ENCODE peak calls at places on chromosomes 3 and 15, in seven cellular contexts. U, T, V, N, B, W and Z are unnamed samples.

GRCh38 chr15:25701716-25702465 is 161.2 kb downstream of the ATP10A start:
- DNase-seq in B (no peak), T (no peak), W (peak), U (peak), N (no peak), V (no peak), Z (no peak)

GRCh38 chr15:97425596-97425995 is 534.9 kb upstream of the ARRDC4 start:
- DNase-seq in T (no peak), B (no peak), N (no peak), V (no peak), U (no peak), W (no peak), Z (no peak)

GRCh38 chr3:141491081-141491480 is 4.3 kb downstream of the RASA2 start:
- DNase-seq in B (no peak), W (no peak), T (no peak), N (no peak), V (no peak), U (no peak), Z (no peak)

GRCh38 chr3:102225407-102226132 is 209.2 kb upstream of the ZPLD1 start:
- DNase-seq in V (no peak), N (peak), B (no peak), U (peak), W (no peak), T (no peak), Z (no peak)

GRCh38 chr3:1350885-1351284 is 258.1 kb downstream of the CNTN6 start:
- DNase-seq in W (no peak), U (no peak), B (no peak), N (no peak), V (no peak), T (no peak), Z (no peak)

GRCh38 chr3:196322-197153 is at the start of gene CHL1:
- DNase-seq in W (peak), T (no peak), U (no peak), N (peak), V (no peak), B (peak), Z (no peak)

GRCh38 chr3:40690696-40691597 is 166.2 kb downstream of the ZNF621 start:
- DNase-seq in V (peak), W (no peak), N (peak), B (peak), T (peak), U (no peak), Z (peak)

GRCh38 chr15:68930268-68931022 is at the start of gene SPESP1:
- DNase-seq in W (peak), B (peak), U (peak), V (peak), T (peak), N (peak), Z (no peak)

GRCh38 chr3:37526511-37526910 is 335.2 kb upstream of the CTDSPL start:
- DNase-seq in U (peak), V (peak), T (no peak), N (peak), B (peak), W (no peak), Z (no peak)

GRCh38 chr3:172129868-172130751 is 90.7 kb downstream of the FNDC3B start:
- DNase-seq in B (peak), N (peak), V (peak), T (peak), W (peak), U (peak), Z (peak)

GRCh38 chr3:171526869-171527268 is 66.7 kb upstream of the TNIK start:
- DNase-seq in V (no peak), W (no peak), U (peak), T (no peak), B (no peak), N (no peak), Z (no peak)

GRCh38 chr3:52237659-52238172 is 1.2 kb downstream of the TWF2 start:
- DNase-seq in N (peak), V (peak), W (peak), T (peak), B (peak), U (peak), Z (no peak)

DNA sequence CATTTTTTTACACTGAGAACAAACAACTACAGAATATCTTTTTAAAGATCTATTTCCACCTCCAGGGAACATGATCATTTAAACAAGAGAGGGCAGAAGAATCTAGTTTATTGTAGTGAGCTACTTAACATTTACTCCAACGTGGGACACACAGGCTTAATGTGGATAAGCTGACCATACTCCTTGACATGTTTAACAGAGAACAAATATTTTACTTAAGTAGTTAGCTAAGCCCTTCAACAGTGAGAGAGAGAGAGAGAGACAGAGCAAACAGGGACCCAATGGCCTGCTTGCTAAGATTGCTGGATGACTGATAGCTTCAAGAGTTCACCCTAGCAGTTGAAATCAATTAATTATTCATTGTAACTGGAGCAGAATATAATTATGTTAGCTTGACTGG is 158.6 kb downstream of the ADAM10 start:
- DNase-seq in V (no peak), U (no peak), W (no peak), B (no peak), N (no peak), T (no peak), Z (no peak)
- H3K4me3 ChIP-seq in V (no peak), U (no peak), W (no peak), B (no peak), N (no peak), T (no peak), Z (no peak)

GRCh38 chr3:111713833-111714232 is 118.7 kb upstream of the ZBED2 start:
- DNase-seq in U (no peak), N (no peak), B (no peak), W (no peak), T (no peak), V (no peak), Z (no peak)
- TF ChIP-seq POLR2A in U (no peak), N (no peak), B (no peak), W (no peak), T (no peak), V (no peak), Z (no peak)

DNA sequence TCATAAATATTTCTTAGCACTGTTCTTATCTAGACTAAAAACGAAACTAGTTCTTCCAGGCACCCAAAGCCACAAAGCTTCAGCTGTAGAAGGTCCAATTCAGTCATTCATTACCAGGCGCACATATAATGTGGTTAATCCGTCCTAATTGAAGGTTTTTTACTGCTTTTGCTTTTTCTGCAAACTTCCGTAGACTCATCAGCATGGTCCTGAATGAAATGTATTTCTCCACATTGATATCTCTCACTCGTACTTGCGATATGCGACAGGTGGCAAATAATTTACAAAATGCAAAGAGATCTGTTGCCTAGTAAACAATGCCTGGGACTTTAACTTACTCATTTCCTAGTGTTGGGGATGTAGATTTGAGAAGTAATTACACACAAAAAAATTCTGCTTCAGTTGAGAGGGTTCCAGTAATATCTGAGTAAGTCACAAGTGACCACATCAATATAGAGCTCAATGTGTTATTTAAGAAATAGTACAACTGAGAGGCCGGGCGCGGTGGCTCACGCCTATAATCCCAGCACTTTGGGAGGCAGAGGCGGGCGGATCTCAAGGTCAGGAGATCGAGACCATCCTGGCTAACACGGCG is 75.0 kb upstream of the MBNL1 start:
- DNase-seq in W (peak), N (no peak), U (no peak), B (no peak), V (no peak), T (no peak), Z (no peak)
- H3K4me3 ChIP-seq in W (peak), N (no peak), U (no peak), B (no peak), V (no peak), T (peak), Z (peak)

DNA sequence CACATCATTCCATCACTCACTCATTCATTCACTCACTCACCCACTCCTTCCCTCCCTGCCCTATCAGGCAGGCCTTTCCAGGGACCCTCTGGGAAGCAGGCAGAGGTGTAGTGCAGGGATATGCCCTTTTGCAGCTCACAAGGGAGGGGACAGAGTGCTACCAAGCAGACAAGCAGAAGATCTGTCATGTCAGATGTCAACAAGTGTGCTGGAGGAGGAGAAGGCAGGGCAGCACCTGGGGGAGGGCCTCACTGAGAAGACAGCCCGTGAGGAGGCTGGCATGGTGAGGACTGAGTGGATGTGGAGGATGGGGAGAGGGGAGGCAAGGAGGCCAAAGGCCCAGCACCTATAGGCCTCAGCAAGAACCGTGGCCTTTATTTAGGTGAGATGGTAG is 15.3 kb downstream of the ABTB1 start:
- DNase-seq in W (no peak), U (no peak), V (peak), B (peak), N (no peak), T (no peak), Z (no peak)
- TF ChIP-seq POLR2A in W (no peak), U (no peak), V (no peak), B (no peak), N (no peak), T (no peak), Z (no peak)